ENCODE peak calls at places on chromosome 22, in five cellular contexts. One of them, this sample, is unnamed.

GRCh38 chr22:29298641-29299040 is 7.8 kb upstream of the GAS2L1 start:
- DNase-seq in bronchial epithelial cell: no peak
- DNase-seq in heart right ventricle: no peak
- DNase-seq in H1: no peak
- DNase-seq in AG04450: no peak
- DNase-seq in this sample: no peak

GRCh38 chr22:49865156-49865555 is 11.5 kb downstream of the ZBED4 start:
- DNase-seq in bronchial epithelial cell: no peak
- DNase-seq in heart right ventricle: no peak
- DNase-seq in H1: no peak
- DNase-seq in AG04450: no peak
- DNase-seq in this sample: no peak

GRCh38 chr22:30425616-30426394 is at the start of gene MTFP1:
- DNase-seq in bronchial epithelial cell: peak
- DNase-seq in heart right ventricle: peak
- DNase-seq in H1: peak
- DNase-seq in AG04450: no peak
- DNase-seq in this sample: peak

GRCh38 chr22:39893526-39893925 is at the start of gene ENTHD1:
- DNase-seq in bronchial epithelial cell: no peak
- DNase-seq in heart right ventricle: no peak
- DNase-seq in H1: no peak
- DNase-seq in AG04450: no peak
- DNase-seq in this sample: no peak

GRCh38 chr22:35761037-35761436 is 43.4 kb downstream of the APOL5 start:
- DNase-seq in bronchial epithelial cell: no peak
- DNase-seq in heart right ventricle: no peak
- DNase-seq in H1: no peak
- DNase-seq in AG04450: no peak
- DNase-seq in this sample: peak

GRCh38 chr22:42959472-42960145 is 55.3 kb downstream of the PACSIN2 start:
- DNase-seq in bronchial epithelial cell: peak
- DNase-seq in heart right ventricle: peak
- DNase-seq in H1: no peak
- DNase-seq in AG04450: peak
- DNase-seq in this sample: peak

GRCh38 chr22:20816559-20816958 is 42.1 kb downstream of the PI4KA start:
- DNase-seq in bronchial epithelial cell: no peak
- DNase-seq in heart right ventricle: no peak
- DNase-seq in H1: no peak
- DNase-seq in AG04450: no peak
- DNase-seq in this sample: no peak

GRCh38 chr22:49763696-49764095 is 64.0 kb downstream of the BRD1 start:
- DNase-seq in bronchial epithelial cell: no peak
- DNase-seq in heart right ventricle: no peak
- DNase-seq in H1: no peak
- DNase-seq in AG04450: no peak
- DNase-seq in this sample: no peak

GRCh38 chr22:31148953-31149627 is 8.8 kb upstream of the PLA2G3 start:
- DNase-seq in bronchial epithelial cell: peak
- DNase-seq in heart right ventricle: peak
- DNase-seq in H1: peak
- DNase-seq in AG04450: peak
- DNase-seq in this sample: peak

GRCh38 chr22:50531546-50532352 is 1.9 kb upstream of the TYMP start:
- DNase-seq in bronchial epithelial cell: peak
- DNase-seq in heart right ventricle: peak
- DNase-seq in H1: peak
- DNase-seq in AG04450: no peak
- DNase-seq in this sample: peak

GRCh38 chr22:49979587-49980264 is 19.2 kb downstream of the PIM3 start:
- DNase-seq in bronchial epithelial cell: peak
- DNase-seq in heart right ventricle: no peak
- DNase-seq in H1: peak
- DNase-seq in AG04450: no peak
- DNase-seq in this sample: peak

GRCh38 chr22:50058338-50059184 is 463 bp upstream of the TTLL8 start:
- DNase-seq in bronchial epithelial cell: no peak
- DNase-seq in heart right ventricle: no peak
- DNase-seq in H1: no peak
- DNase-seq in AG04450: no peak
- DNase-seq in this sample: no peak

GRCh38 chr22:48796295-48797015 is 1031.2 kb downstream of the BRD1 start:
- DNase-seq in bronchial epithelial cell: no peak
- DNase-seq in heart right ventricle: no peak
- DNase-seq in H1: peak
- DNase-seq in AG04450: no peak
- DNase-seq in this sample: no peak

GRCh38 chr22:26777402-26777801 is 120.0 kb downstream of the MIAT start:
- DNase-seq in bronchial epithelial cell: no peak
- DNase-seq in heart right ventricle: no peak
- DNase-seq in H1: no peak
- DNase-seq in AG04450: no peak
- DNase-seq in this sample: peak

GRCh38 chr22:17769013-17769715 is 5.1 kb downstream of the BID start:
- DNase-seq in bronchial epithelial cell: no peak
- DNase-seq in heart right ventricle: no peak
- DNase-seq in H1: no peak
- DNase-seq in AG04450: no peak
- DNase-seq in this sample: no peak

GRCh38 chr22:44159230-44159629 is 21.5 kb upstream of the PARVG start:
- DNase-seq in bronchial epithelial cell: no peak
- DNase-seq in heart right ventricle: no peak
- DNase-seq in H1: no peak
- DNase-seq in AG04450: no peak
- DNase-seq in this sample: no peak

GRCh38 chr22:25534724-25535123 is 29.8 kb upstream of the GRK3 start:
- DNase-seq in bronchial epithelial cell: no peak
- DNase-seq in heart right ventricle: no peak
- DNase-seq in H1: no peak
- DNase-seq in AG04450: no peak
- DNase-seq in this sample: no peak

GRCh38 chr22:39967996-39968968 is 8.1 kb downstream of the TMA7B start:
- DNase-seq in bronchial epithelial cell: no peak
- DNase-seq in heart right ventricle: peak
- DNase-seq in H1: no peak
- DNase-seq in AG04450: no peak
- DNase-seq in this sample: peak

GRCh38 chr22:50573491-50574382 is 4.5 kb downstream of the CPT1B start:
- DNase-seq in bronchial epithelial cell: no peak
- DNase-seq in heart right ventricle: no peak
- DNase-seq in H1: no peak
- DNase-seq in AG04450: no peak
- DNase-seq in this sample: no peak

GRCh38 chr22:27962268-27963191 is 43.5 kb upstream of the PITPNB start:
- DNase-seq in bronchial epithelial cell: no peak
- DNase-seq in heart right ventricle: no peak
- DNase-seq in H1: no peak
- DNase-seq in AG04450: no peak
- DNase-seq in this sample: peak

GRCh38 chr22:50342651-50343540 is at the start of gene PPP6R2:
- DNase-seq in bronchial epithelial cell: peak
- DNase-seq in heart right ventricle: peak
- DNase-seq in H1: peak
- DNase-seq in AG04450: no peak
- DNase-seq in this sample: peak

GRCh38 chr22:39746600-39747262 is 146.8 kb downstream of the ENTHD1 start:
- DNase-seq in bronchial epithelial cell: no peak
- DNase-seq in heart right ventricle: no peak
- DNase-seq in H1: no peak
- DNase-seq in AG04450: no peak
- DNase-seq in this sample: no peak

GRCh38 chr22:25829808-25830777 is 88.1 kb downstream of the MYO18B start:
- DNase-seq in bronchial epithelial cell: no peak
- DNase-seq in heart right ventricle: no peak
- DNase-seq in H1: no peak
- DNase-seq in AG04450: no peak
- DNase-seq in this sample: no peak

GRCh38 chr22:26975381-26975780 is 318.0 kb downstream of the MIAT start:
- DNase-seq in bronchial epithelial cell: peak
- DNase-seq in heart right ventricle: no peak
- DNase-seq in H1: no peak
- DNase-seq in AG04450: no peak
- DNase-seq in this sample: no peak

GRCh38 chr22:22855617-22856308 is 31.9 kb upstream of the IGLL5 start:
- DNase-seq in bronchial epithelial cell: no peak
- DNase-seq in heart right ventricle: no peak
- DNase-seq in H1: peak
- DNase-seq in AG04450: no peak
- DNase-seq in this sample: peak

GRCh38 chr22:17922925-17923898 is 101.1 kb downstream of the MICAL3 start:
- DNase-seq in bronchial epithelial cell: no peak
- DNase-seq in heart right ventricle: no peak
- DNase-seq in H1: no peak
- DNase-seq in AG04450: peak
- DNase-seq in this sample: peak

GRCh38 chr22:19723990-19724827 is 870 bp downstream of the GP1BB start:
- DNase-seq in bronchial epithelial cell: no peak
- DNase-seq in heart right ventricle: peak
- DNase-seq in H1: peak
- DNase-seq in AG04450: no peak
- DNase-seq in this sample: peak

GRCh38 chr22:31345331-31346254 is 553 bp downstream of the PATZ1 start:
- DNase-seq in bronchial epithelial cell: peak
- DNase-seq in heart right ventricle: peak
- DNase-seq in H1: peak
- DNase-seq in AG04450: peak
- DNase-seq in this sample: peak

GRCh38 chr22:19842386-19843106 is 12.1 kb downstream of the GNB1L start:
- DNase-seq in bronchial epithelial cell: no peak
- DNase-seq in heart right ventricle: no peak
- DNase-seq in H1: no peak
- DNase-seq in AG04450: no peak
- DNase-seq in this sample: no peak

GRCh38 chr22:43477151-43477725 is 65.4 kb downstream of the MPPED1 start:
- DNase-seq in bronchial epithelial cell: no peak
- DNase-seq in heart right ventricle: no peak
- DNase-seq in H1: no peak
- DNase-seq in AG04450: no peak
- DNase-seq in this sample: no peak

GRCh38 chr22:20436309-20437252 is 1.0 kb downstream of the SCARF2 start:
- DNase-seq in bronchial epithelial cell: no peak
- DNase-seq in heart right ventricle: peak
- DNase-seq in H1: peak
- DNase-seq in AG04450: no peak
- DNase-seq in this sample: peak

GRCh38 chr22:38788016-38788415 is 5.9 kb downstream of the DNAL4 start:
- DNase-seq in bronchial epithelial cell: no peak
- DNase-seq in heart right ventricle: no peak
- DNase-seq in H1: no peak
- DNase-seq in AG04450: no peak
- DNase-seq in this sample: peak

GRCh38 chr22:40418366-40419201 is 48.2 kb downstream of the SGSM3 start:
- DNase-seq in bronchial epithelial cell: no peak
- DNase-seq in heart right ventricle: no peak
- DNase-seq in H1: peak
- DNase-seq in AG04450: peak
- DNase-seq in this sample: peak

GRCh38 chr22:39453765-39454378 is 2.9 kb upstream of the MGAT3 start:
- DNase-seq in bronchial epithelial cell: no peak
- DNase-seq in heart right ventricle: no peak
- DNase-seq in H1: no peak
- DNase-seq in AG04450: no peak
- DNase-seq in this sample: no peak

GRCh38 chr22:32518848-32519247 is 44.2 kb downstream of the FBXO7 start:
- DNase-seq in bronchial epithelial cell: no peak
- DNase-seq in heart right ventricle: no peak
- DNase-seq in H1: no peak
- DNase-seq in AG04450: no peak
- DNase-seq in this sample: no peak
- TF ChIP-seq CTCF in bronchial epithelial cell: peak
- TF ChIP-seq CTCF in heart right ventricle: no peak
- TF ChIP-seq CTCF in H1: peak
- TF ChIP-seq CTCF in AG04450: peak
- TF ChIP-seq CTCF in this sample: peak

GRCh38 chr22:24157783-24158170 is 23.5 kb upstream of the SUSD2 start:
- DNase-seq in bronchial epithelial cell: no peak
- DNase-seq in heart right ventricle: no peak
- DNase-seq in H1: no peak
- DNase-seq in AG04450: no peak
- DNase-seq in this sample: no peak
- H3K4me3 ChIP-seq in bronchial epithelial cell: no peak
- H3K4me3 ChIP-seq in heart right ventricle: no peak
- H3K4me3 ChIP-seq in H1: no peak
- H3K4me3 ChIP-seq in AG04450: peak
- H3K4me3 ChIP-seq in this sample: no peak

DNA sequence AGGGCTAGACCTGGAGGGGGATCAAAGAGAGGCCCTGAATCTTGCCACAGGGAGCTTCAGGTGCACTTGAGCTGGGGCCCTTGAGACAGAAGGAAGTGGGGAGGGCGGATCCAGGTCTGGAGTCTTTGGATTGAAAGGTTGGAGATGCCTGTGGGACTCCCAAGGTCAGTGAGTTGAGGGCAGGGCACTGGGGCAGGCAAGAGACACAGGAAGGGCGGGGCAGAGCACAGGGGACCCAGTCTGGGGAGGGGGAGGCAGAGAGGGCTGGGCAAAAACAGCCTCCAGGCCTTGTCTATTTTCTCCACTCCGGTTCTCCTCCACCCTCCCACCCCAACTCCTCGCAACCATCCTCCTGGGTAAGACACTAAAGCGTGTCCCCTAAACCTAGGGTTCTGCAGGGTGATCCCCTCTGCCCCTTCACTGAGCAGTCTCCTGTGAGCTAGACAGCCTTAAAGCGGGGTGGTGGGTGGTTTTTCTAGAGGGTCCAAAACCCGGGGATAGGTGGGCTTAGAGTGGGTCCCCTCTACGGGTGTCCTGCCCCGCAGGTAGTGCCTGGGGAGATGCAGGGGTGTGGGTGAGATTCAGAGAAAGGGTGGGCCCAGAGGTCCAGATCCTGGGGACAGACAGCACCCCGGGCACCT is 38.6 kb upstream of the CELSR1 start:
- DNase-seq in bronchial epithelial cell: no peak
- DNase-seq in heart right ventricle: no peak
- DNase-seq in H1: no peak
- DNase-seq in AG04450: no peak
- DNase-seq in this sample: no peak
- TF ChIP-seq CTCF in bronchial epithelial cell: no peak
- TF ChIP-seq CTCF in heart right ventricle: no peak
- TF ChIP-seq CTCF in H1: no peak
- TF ChIP-seq CTCF in AG04450: no peak
- TF ChIP-seq CTCF in this sample: no peak

DNA sequence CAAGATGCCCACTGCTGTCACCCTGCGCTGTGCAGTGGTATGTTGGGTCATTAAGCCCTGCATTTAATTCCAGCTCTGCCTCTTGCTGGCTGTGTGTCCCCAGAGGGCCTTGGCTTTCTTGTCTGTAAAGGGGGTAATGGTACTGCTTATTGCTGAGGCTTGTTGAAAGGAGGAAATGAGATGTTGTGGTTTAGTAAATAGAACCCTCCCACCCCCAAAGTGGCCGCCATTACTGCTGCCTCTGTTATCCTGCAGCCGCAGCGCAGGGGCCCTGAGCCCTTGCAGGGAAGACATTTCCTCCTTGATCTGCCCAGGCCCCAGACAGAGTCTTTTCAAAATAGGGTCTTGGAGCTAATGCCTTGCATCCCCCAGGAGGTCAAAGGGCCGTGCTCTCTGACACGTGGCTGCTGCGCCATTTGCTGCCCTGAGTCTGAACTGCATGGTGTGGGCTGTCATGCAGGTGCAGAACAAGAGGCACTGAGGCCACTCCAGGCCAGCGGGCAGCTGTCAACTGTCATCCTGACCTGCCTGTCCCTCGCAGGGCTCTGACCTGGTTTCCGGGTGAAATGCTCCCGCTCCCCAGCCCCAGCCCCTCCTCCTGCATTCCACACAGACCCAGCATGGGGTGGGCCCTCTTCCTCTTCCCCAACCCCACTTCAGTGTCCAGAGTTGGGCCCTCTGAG is 18.7 kb downstream of the PVALB start:
- DNase-seq in bronchial epithelial cell: no peak
- DNase-seq in heart right ventricle: no peak
- DNase-seq in H1: no peak
- DNase-seq in AG04450: no peak
- DNase-seq in this sample: no peak
- H3K4me3 ChIP-seq in bronchial epithelial cell: no peak
- H3K4me3 ChIP-seq in heart right ventricle: no peak
- H3K4me3 ChIP-seq in H1: no peak
- H3K4me3 ChIP-seq in AG04450: no peak
- H3K4me3 ChIP-seq in this sample: no peak

This sample was measured in fibroblast of villous mesenchyme.